ENCODE peak calls at places on chromosomes 4 and X, in four cellular contexts. C is A549, A is K562, Z is IMR-90. Y is an unnamed sample.

GRCh38 chrX:2589186-2590020 is 88.6 kb upstream of the DHRSX start:
- DNase-seq in A (no peak), Z (peak), C (no peak), Y (no peak)

GRCh38 chr4:145740796-145741195 is 60.9 kb downstream of the C4orf51 start:
- DNase-seq in Z (no peak), C (no peak), A (no peak), Y (no peak)

GRCh38 chrX:119155416-119156035 is 27.9 kb upstream of the KIAA1210 start:
- DNase-seq in A (peak), Z (peak), C (peak), Y (no peak)

GRCh38 chr4:92514632-92515031 is 210.9 kb downstream of the GRID2 start:
- DNase-seq in A (no peak), Z (no peak), C (no peak), Y (no peak)

GRCh38 chrX:74426615-74427014 is 5.3 kb downstream of the SLC16A2 start:
- DNase-seq in C (no peak), A (no peak), Z (no peak), Y (no peak)

GRCh38 chr4:54439831-54440243 is 210.7 kb downstream of the PDGFRA start:
- DNase-seq in Z (peak), C (no peak), A (peak), Y (no peak)

GRCh38 chr4:81452452-81453011 is 19.2 kb downstream of the RASGEF1B start:
- DNase-seq in Z (peak), A (no peak), C (no peak), Y (no peak)

GRCh38 chrX:130165181-130165702 is 399 bp downstream of the AIFM1 start:
- DNase-seq in A (peak), Z (no peak), C (no peak), Y (peak)

GRCh38 chrX:112818114-112819012 is 22.3 kb downstream of the AMOT start:
- DNase-seq in A (no peak), C (no peak), Z (no peak), Y (no peak)

GRCh38 chr4:148273501-148273986 is 168.7 kb downstream of the NR3C2 start:
- DNase-seq in Z (no peak), A (no peak), C (no peak), Y (no peak)

GRCh38 chr4:26839016-26839415 is 21.6 kb upstream of the STIM2 start:
- DNase-seq in A (no peak), C (no peak), Z (peak), Y (no peak)

GRCh38 chr4:5955856-5956255 is 62.4 kb downstream of the C4orf50 start:
- DNase-seq in C (no peak), A (no peak), Z (no peak), Y (no peak)

GRCh38 chr4:176642472-176642871 is 150.2 kb downstream of the VEGFC start:
- DNase-seq in C (peak), Z (no peak), A (no peak), Y (no peak)

GRCh38 chr4:72186714-72187113 is 154.9 kb downstream of the NPFFR2 start:
- DNase-seq in Z (no peak), C (no peak), A (no peak), Y (no peak)

GRCh38 chr4:119693127-119693526 is 64.5 kb upstream of the PDE5A start:
- DNase-seq in Z (peak), C (no peak), A (no peak), Y (no peak)

GRCh38 chrX:118724352-118724751 is 3.1 kb upstream of the IL13RA1 start:
- DNase-seq in Z (no peak), A (no peak), C (no peak), Y (no peak)

GRCh38 chrX:102684772-102685520 is 27.3 kb upstream of the GPRASP2 start:
- DNase-seq in Z (no peak), C (no peak), A (no peak), Y (no peak)

GRCh38 chrX:106608016-106608415 is 3.8 kb upstream of the RADX start:
- DNase-seq in A (no peak), Z (no peak), C (no peak), Y (no peak)

GRCh38 chr4:41154814-41155177 is 59.5 kb downstream of the APBB2 start:
- DNase-seq in Z (no peak), C (peak), A (no peak), Y (no peak)

GRCh38 chrX:104565791-104566687 is at the start of gene IL1RAPL2:
- DNase-seq in A (peak), Z (no peak), C (peak), Y (peak)

GRCh38 chrX:104742345-104742744 is 176.3 kb downstream of the IL1RAPL2 start:
- DNase-seq in C (peak), A (no peak), Z (no peak), Y (no peak)

GRCh38 chrX:42746606-42747005 is 31.4 kb downstream of the PPP1R2C start:
- DNase-seq in A (no peak), C (no peak), Z (peak), Y (no peak)

GRCh38 chr4:54499308-54500074 is 158.3 kb upstream of the KIT start:
- DNase-seq in Z (peak), C (no peak), A (peak), Y (no peak)

GRCh38 chr4:149795256-149795655 is 20.4 kb downstream of the IQCM start:
- DNase-seq in Z (no peak), A (no peak), C (no peak), Y (peak)

GRCh38 chr4:147566762-147567161 is 50.4 kb upstream of the TMEM184C start:
- DNase-seq in C (no peak), Z (no peak), A (no peak), Y (no peak)

GRCh38 chr4:138611721-138612120 is 369.6 kb upstream of the SLC7A11 start:
- DNase-seq in A (peak), Z (no peak), C (no peak), Y (no peak)

GRCh38 chr4:115834441-115834840 is 721.0 kb upstream of the NDST4 start:
- DNase-seq in C (peak), A (no peak), Z (no peak), Y (peak)

GRCh38 chr4:87032884-87033533 is 98.2 kb downstream of the AFF1 start:
- DNase-seq in C (no peak), Z (peak), A (no peak), Y (peak)

GRCh38 chrX:120486786-120487185 is 17.7 kb upstream of the LAMP2 start:
- DNase-seq in A (no peak), C (no peak), Z (no peak), Y (peak)

GRCh38 chrX:150868625-150869024 is 29.8 kb downstream of the CD99L2 start:
- DNase-seq in Z (peak), A (no peak), C (no peak), Y (no peak)

GRCh38 chrX:110180928-110181310 is 137.0 kb downstream of the AMMECR1 start:
- DNase-seq in A (no peak), Z (peak), C (peak), Y (no peak)

DNA sequence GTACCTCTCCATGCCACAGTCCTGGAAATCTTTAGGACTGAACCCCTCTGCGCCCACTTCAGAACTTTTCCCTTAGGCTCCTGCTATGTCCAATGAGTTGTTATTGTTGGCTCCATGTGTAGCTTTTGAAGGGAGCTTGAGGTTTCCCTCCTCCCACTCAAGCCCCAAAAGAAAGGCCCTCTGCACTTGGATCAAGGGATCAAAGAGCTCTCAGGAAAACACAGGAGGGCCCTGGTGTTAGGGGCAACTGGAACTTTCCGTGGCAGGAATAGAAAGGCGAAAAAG is 135.0 kb downstream of the RASL11B start:
- DNase-seq in A (no peak), Z (no peak), C (no peak), Y (no peak)
- TF ChIP-seq MAZ in A (no peak), Z (no peak), C (no peak), Y (no peak)

GRCh38 chrX:108122748-108123147 is 31.2 kb downstream of the ATG4A start:
- DNase-seq in A (no peak), C (no peak), Z (peak), Y (no peak)
- TF ChIP-seq MAZ in A (no peak), C (no peak), Z (no peak), Y (no peak)

GRCh38 chr4:156976147-156976546 is 4.5 kb upstream of the PDGFC start:
- DNase-seq in Z (peak), C (no peak), A (no peak), Y (no peak)

GRCh38 chr4:156974264-156974663 is 2.7 kb upstream of the PDGFC start:
- DNase-seq in Z (peak), A (no peak), C (no peak), Y (no peak)

GRCh38 chr4:156972370-156972980 is 876 bp upstream of the PDGFC start:
- DNase-seq in Z (peak), A (no peak), C (no peak), Y (no peak)

GRCh38 chr4:156981262-156981661 is 9.7 kb upstream of the PDGFC start:
- DNase-seq in A (no peak), C (no peak), Z (no peak), Y (no peak)

GRCh38 chr4:156977435-156978160 is 6.0 kb upstream of the PDGFC start:
- DNase-seq in C (no peak), Z (peak), A (no peak), Y (no peak)
- TF ChIP-seq MAZ in C (no peak), Z (no peak), A (no peak), Y (no peak)

GRCh38 chrX:50941638-50942037 is 31.1 kb downstream of the BMP15 start:
- DNase-seq in A (peak), C (peak), Z (no peak), Y (no peak)
- TF ChIP-seq MAZ in A (no peak), C (no peak), Z (no peak), Y (no peak)

GRCh38 chr4:7075962-7076693 is 8.3 kb upstream of the GRPEL1 start:
- DNase-seq in C (no peak), A (no peak), Z (no peak), Y (peak)

GRCh38 chr4:7077371-7077770 is 9.5 kb upstream of the GRPEL1 start:
- DNase-seq in Z (no peak), C (no peak), A (no peak), Y (no peak)

GRCh38 chr4:7074423-7074822 is 6.6 kb upstream of the GRPEL1 start:
- DNase-seq in C (peak), Z (no peak), A (no peak), Y (no peak)

GRCh38 chr4:7073526-7074390 is 5.9 kb upstream of the GRPEL1 start:
- DNase-seq in Z (peak), A (peak), C (peak), Y (peak)

GRCh38 chr4:7076694-7077082 is 8.8 kb upstream of the GRPEL1 start:
- DNase-seq in C (no peak), Z (no peak), A (no peak), Y (no peak)
- TF ChIP-seq MAZ in C (no peak), Z (no peak), A (no peak), Y (no peak)

GRCh38 chrX:15319075-15319474 is 3.6 kb upstream of the ASB11 start:
- DNase-seq in A (no peak), C (no peak), Z (no peak), Y (no peak)
- TF ChIP-seq MAZ in A (no peak), C (no peak), Z (no peak), Y (no peak)

GRCh38 chr4:100962698-100963097 is 384.6 kb downstream of the PPP3CA start:
- DNase-seq in C (no peak), Z (no peak), A (no peak), Y (no peak)
- TF ChIP-seq MAZ in C (no peak), Z (no peak), A (no peak), Y (no peak)

GRCh38 chr4:123833156-123833555 is 436.6 kb downstream of the SPRY1 start:
- DNase-seq in C (no peak), Z (peak), A (no peak), Y (no peak)

GRCh38 chr4:123835852-123836251 is 439.3 kb downstream of the SPRY1 start:
- DNase-seq in Z (no peak), C (no peak), A (no peak), Y (no peak)

GRCh38 chr4:123830920-123831319 is 434.3 kb downstream of the SPRY1 start:
- DNase-seq in Z (no peak), A (no peak), C (no peak), Y (no peak)

GRCh38 chr4:123836919-123837605 is 440.5 kb downstream of the SPRY1 start:
- DNase-seq in C (no peak), Z (peak), A (no peak), Y (no peak)

DNA sequence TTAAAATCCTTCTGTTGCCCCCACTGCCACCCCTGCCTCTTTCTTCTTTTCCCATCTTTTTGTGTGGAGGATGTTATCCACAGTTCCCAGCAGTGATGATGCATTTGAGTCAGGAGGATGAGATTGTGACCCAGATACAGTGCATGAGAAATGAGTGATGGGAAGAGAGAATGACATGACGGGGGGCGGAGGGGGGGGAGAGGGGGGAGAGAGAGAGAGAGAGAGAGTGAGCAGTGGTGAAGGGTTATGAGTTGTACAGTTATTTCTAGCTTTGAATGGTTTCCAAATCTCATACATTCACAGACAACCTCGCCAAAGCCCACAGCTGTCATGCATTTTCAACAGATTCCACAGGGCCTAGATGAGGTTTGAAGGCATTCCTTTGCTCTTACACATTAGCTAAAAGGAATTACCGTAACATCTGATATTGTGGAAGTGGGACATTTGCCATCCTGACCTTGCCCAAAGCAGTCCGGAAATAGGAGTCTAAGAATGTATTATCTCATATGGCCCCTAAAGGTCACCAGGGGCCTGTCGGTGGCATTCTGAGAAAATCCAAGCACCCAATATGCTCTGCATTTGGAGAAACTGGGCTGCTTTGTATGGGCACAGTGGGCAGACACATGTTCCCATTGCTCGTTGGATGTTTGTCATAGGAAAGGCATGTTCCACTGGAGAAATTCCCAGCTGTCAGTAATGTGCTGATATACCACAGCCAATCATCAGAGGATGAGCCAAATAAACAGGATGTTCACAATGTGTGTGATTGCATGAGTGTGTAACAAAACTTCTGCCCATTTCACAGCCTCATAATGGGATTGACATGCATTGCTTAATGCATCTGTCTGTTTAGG is 435.8 kb downstream of the SPRY1 start:
- DNase-seq in Z (peak), A (no peak), C (no peak), Y (no peak)
- TF ChIP-seq MAZ in Z (peak), A (no peak), C (no peak), Y (no peak)

DNA sequence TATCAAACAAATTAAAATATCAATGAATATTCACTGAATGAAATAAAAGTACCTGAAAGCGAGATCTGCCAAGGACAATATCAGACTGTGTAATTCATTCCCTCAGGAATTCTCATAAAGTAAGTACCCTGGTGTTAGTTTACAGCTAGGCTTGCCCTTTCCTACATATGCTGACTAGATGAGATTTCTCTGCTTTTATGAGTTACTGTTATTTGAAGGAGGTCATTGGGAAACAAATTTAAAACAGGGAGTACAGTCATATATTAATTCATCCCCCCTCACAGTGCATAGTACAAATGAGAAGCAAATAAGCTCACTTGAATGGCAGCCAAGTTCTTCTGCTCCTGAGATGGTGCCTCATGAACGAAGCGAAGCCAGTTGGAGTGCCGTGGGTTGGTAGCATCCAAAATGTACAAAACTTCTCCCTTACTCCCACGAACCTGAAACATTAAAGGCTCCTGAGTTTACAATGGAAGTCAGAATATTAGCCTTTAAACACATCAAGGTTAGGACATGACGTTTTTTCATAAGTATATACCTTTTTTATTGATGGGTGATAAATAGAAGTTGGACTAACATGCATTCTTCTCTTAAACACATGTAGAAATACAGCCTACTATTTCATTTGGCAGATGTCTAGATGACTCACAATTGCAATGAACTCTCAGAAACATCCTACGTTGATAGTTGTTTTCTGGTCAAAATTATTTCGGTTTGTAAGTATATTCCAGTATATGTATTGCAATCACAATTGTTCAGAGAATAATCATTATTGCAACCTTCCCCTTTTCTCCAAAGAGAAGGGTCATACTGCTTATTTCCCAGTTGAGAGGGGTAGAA is 69.2 kb downstream of the PRDM5 start:
- DNase-seq in Z (peak), A (no peak), C (no peak), Y (no peak)
- TF ChIP-seq MAZ in Z (no peak), A (no peak), C (no peak), Y (no peak)

Y was measured in HepG2.